ENCODE peak calls at places on chromosomes 12 and 14, in six cellular contexts. Z is upper lobe of left lung, T is heart left ventricle, W is uterus, P is A549, B is kidney. V is an unnamed sample. For H3K4me1, the result is how much of the 10 kb centered on the place peaks cover.

GRCh38 chr14:32087173-32087861 is 10.2 kb downstream of the ARHGAP5 start:
- DNase-seq in Z (no peak), P (peak), B (no peak), T (no peak), W (no peak), V (no peak)

GRCh38 chr12:66633676-66634075 is 45.2 kb downstream of the GRIP1 start:
- DNase-seq in T (no peak), B (no peak), P (no peak), W (no peak), Z (peak), V (no peak)

GRCh38 chr14:68466491-68466977 is 326.3 kb downstream of the ZFP36L1 start:
- DNase-seq in P (peak), W (no peak), Z (no peak), T (no peak), B (no peak), V (no peak)

GRCh38 chr12:53844989-53845836 is 93.4 kb upstream of the HOXC13 start:
- DNase-seq in P (peak), W (no peak), T (no peak), Z (no peak), B (no peak), V (no peak)

GRCh38 chr14:105076805-105077648 is 11.8 kb upstream of the GPR132 start:
- DNase-seq in W (no peak), P (no peak), B (peak), Z (no peak), T (no peak), V (no peak)

GRCh38 chr14:91313154-91313850 is 68.8 kb upstream of the GPR68 start:
- DNase-seq in W (no peak), T (no peak), P (no peak), B (no peak), Z (no peak), V (no peak)

GRCh38 chr12:94157891-94158495 is 9.6 kb downstream of the PLXNC1 start:
- DNase-seq in T (no peak), B (no peak), W (no peak), Z (peak), P (no peak), V (no peak)

GRCh38 chr12:66942741-66943465 is 264.0 kb upstream of the GRIP1 start:
- DNase-seq in B (no peak), P (no peak), W (no peak), T (no peak), Z (no peak), V (no peak)

GRCh38 chr12:65415826-65416225 is 137.3 kb downstream of the MSRB3 start:
- DNase-seq in W (no peak), P (no peak), B (no peak), T (no peak), Z (no peak), V (no peak)

GRCh38 chr12:112823582-112824149 is 32.1 kb downstream of the RPH3A start:
- DNase-seq in Z (no peak), B (no peak), T (no peak), W (no peak), P (peak), V (no peak)
- H3K4me3 ChIP-seq in Z (no peak), B (no peak), T (no peak), W (no peak), P (no peak), V (no peak)

GRCh38 chr12:73947627-73948026 is 590.0 kb upstream of the ATXN7L3B start:
- DNase-seq in P (no peak), T (no peak), B (no peak), Z (no peak), W (no peak), V (no peak)

GRCh38 chr12:73950506-73950905 is 587.1 kb upstream of the ATXN7L3B start:
- DNase-seq in T (no peak), B (no peak), W (no peak), P (no peak), Z (no peak), V (no peak)

DNA sequence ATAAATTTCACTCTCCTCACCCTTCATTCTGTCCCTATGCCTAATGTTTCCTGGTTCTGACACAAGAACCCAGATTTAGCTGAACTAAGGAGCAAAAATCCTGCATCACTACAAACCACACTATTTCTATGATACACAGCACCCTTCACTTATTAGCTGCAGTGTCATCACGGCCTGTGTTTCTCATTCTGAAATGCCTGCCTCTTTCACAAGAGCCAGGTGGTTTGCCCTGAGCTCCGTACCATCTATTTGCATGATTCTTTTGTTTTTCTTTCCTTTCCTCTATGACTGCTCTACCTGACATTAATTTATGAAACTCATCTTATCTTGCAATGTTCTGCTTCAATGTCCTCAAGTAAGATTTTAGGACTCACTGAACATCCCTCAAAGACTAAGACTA is 585.3 kb upstream of the ATXN7L3B start:
- DNase-seq in W (no peak), T (no peak), B (no peak), Z (no peak), P (no peak), V (no peak)
- H3K4me1 ChIP-seq in W (under half), T (under half), B (under half), Z (under half), P (under half), V (under half)

DNA sequence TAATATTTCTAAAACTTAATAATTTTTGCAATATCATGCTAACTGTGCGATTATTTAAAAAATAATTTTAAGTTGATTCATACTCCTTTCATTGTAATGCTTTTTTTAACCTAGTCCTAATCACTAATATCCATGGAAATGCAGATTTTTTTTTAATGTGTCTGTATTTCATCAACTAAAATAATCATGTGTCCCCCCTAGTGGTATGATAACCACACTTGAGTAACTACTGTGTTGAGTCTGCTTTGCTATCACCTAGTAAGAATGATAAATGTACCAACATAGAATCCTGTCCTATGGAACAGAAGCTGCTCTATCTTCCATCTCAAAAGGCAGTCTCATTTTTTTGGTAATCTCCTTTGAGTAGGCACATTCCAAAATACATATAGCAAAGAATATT is 19.1 kb upstream of the SYNE2 start:
- DNase-seq in W (no peak), P (no peak), B (no peak), T (no peak), Z (no peak), V (no peak)
- TF ChIP-seq CTCF in W (no peak), P (no peak), B (no peak), T (no peak), Z (no peak), V (no peak)

GRCh38 chr12:95201056-95201670 is 16.1 kb downstream of the FGD6 start:
- DNase-seq in Z (no peak), W (no peak), P (peak), T (no peak), B (no peak), V (no peak)

GRCh38 chr12:95198914-95199313 is 18.4 kb downstream of the FGD6 start:
- DNase-seq in W (no peak), Z (no peak), P (no peak), B (no peak), T (no peak), V (no peak)

GRCh38 chr12:95197636-95198035 is 19.6 kb downstream of the FGD6 start:
- DNase-seq in B (no peak), P (no peak), W (no peak), T (no peak), Z (no peak), V (no peak)

GRCh38 chr12:95202691-95203476 is 14.4 kb downstream of the FGD6 start:
- DNase-seq in P (no peak), T (no peak), W (no peak), Z (no peak), B (no peak), V (no peak)

DNA sequence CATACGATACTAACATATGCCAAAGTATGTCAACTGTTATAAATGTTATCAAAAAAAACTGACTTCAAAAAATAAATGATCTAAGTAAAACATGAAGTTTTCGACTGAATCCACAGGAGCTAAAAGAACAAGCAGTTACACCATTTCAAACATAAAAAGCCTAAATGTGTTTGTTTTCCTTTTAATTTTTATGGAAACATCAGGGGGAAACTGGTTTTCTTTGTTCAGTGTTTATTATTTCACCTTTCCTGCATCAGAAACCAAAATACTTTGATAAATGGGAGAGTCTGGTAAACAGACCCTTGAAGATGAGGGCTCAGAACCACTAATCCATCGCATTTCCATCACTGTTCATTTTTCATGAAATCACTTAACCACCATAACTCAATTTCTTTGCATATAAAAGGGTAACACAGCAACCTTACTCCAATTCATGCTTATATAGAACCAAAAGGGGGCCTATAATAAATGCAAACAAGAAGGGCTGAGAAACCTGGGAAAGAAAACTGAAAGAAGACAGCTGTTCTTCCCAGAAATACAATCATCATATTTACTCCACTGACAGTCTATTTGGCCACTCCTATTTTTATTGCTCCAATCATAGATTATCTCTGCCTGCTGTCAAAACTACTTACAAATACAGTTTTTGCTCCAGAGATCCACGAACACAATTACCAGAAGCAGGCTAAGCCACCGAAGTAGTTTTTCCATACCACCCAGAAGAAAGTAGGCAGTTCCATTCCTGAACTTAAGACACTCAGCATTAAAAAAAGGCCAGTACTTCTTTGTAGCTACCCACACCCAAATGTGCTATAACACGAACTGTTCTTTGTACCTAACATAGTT is 16.9 kb downstream of the FGD6 start:
- DNase-seq in B (no peak), W (no peak), Z (no peak), T (no peak), P (no peak), V (no peak)
- H3K4me3 ChIP-seq in B (peak), W (no peak), Z (no peak), T (no peak), P (peak), V (no peak)

DNA sequence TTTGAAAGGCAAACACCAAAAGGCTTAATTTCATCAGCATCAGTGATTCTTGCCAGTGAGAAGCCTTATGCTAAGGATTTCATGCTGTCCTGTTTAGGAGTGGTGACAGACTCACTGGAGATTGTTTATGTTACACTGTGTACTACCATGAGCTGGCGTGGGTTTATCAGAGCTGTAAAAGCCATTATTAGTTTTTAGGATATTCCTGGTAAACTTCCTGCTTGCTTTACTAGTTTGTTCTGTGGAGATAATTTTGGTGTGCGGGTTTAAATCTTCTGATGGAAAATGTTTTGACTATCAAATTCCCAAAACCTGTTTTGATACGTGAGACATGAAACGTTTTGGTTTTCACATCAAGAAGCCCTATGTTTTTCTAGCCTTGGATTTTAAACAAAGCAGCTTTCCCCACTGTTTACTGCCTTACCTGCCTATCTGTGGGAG is 15.2 kb downstream of the PPFIBP1 start:
- DNase-seq in P (no peak), B (no peak), Z (no peak), T (no peak), W (no peak), V (no peak)
- H3K4me1 ChIP-seq in P (under half), B (under half), Z (under half), T (half or more), W (under half), V (half or more)

GRCh38 chr14:43005807-43006206 is 1399.1 kb downstream of the LRFN5 start:
- DNase-seq in W (no peak), T (no peak), Z (no peak), P (no peak), B (no peak), V (no peak)
- TF ChIP-seq CTCF in W (no peak), T (no peak), Z (no peak), P (no peak), B (no peak), V (no peak)

GRCh38 chr14:92322516-92322915 is 449 bp upstream of the SLC24A4 start:
- DNase-seq in W (no peak), P (no peak), B (no peak), Z (no peak), T (no peak), V (no peak)
- H3K4me3 ChIP-seq in W (no peak), P (peak), B (no peak), Z (peak), T (peak), V (no peak)

GRCh38 chr14:37326434-37326833 is 128.7 kb downstream of the MIPOL1 start:
- DNase-seq in B (no peak), Z (no peak), T (no peak), P (no peak), W (no peak), V (no peak)

GRCh38 chr14:37325332-37325731 is 127.6 kb downstream of the MIPOL1 start:
- DNase-seq in W (no peak), P (no peak), B (no peak), T (no peak), Z (no peak), V (no peak)

GRCh38 chr14:37328673-37329072 is 130.9 kb downstream of the MIPOL1 start:
- DNase-seq in P (no peak), Z (no peak), B (no peak), T (no peak), W (no peak), V (no peak)

GRCh38 chr14:37330910-37331309 is 133.2 kb downstream of the MIPOL1 start:
- DNase-seq in B (no peak), W (no peak), Z (no peak), P (no peak), T (no peak), V (no peak)

DNA sequence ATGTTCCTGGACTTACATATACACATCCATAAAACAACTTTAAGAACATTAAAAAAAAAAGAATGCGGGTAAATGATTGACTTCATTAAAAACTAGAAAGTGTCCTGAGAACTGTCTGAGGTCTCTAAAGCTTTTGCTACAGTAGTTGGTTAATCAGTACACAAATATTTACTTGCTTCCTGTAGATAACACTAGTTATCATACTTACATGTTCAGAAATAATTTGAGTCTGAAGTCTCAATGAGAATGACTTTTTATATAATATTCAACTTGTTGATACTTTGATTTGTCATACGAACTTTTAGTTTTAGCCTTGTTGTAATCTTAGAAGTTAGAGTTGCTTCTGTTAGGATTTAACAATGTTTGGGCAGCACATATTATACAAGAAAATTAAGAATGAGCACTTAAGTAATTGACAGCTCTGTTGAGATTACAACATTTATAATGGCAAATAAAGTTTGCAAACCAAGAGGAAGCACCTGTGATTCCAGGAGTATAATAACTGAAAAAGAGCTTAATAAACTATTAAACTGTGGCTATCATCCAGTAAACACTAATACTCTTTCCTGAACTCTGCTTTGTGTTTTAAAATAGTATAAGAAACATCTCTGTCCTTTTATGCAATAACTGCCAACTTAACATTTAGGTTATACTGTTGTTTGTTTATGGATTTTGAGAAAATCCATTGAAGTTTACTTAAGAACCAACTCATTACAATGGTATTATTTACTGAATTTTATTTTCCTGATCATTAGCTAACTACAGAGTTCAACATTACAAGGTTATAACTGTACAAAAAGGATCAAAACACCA is 131.7 kb downstream of the MIPOL1 start:
- DNase-seq in Z (no peak), T (no peak), B (no peak), P (peak), W (no peak), V (no peak)
- H3K4me1 ChIP-seq in Z (under half), T (under half), B (under half), P (under half), W (under half), V (under half)